ENCODE peak calls at places on chromosomes 4 and X, in nine cellular contexts. G is K562, U is neuronal stem cell, X is kidney, L is DND-41, S is endodermal cell, E is mesendoderm, Z is HepG2, B is PC-3. K is an unnamed sample.

GRCh38 chr4:1385373-1386340 is 20.6 kb downstream of the NKX1-1 start:
- DNase-seq in B (no peak), E (no peak), L (no peak), Z (no peak), U (no peak), G (no peak), X (peak), S (peak), K (no peak)

GRCh38 chrX:71870337-71871098 is 40.1 kb upstream of the NHSL2 start:
- DNase-seq in Z (peak), U (peak), S (peak), B (peak), L (peak), G (no peak), X (no peak), E (peak), K (no peak)

GRCh38 chr4:16437836-16438235 is 211.6 kb upstream of the TAPT1 start:
- DNase-seq in Z (no peak), X (no peak), U (no peak), E (peak), L (no peak), B (no peak), S (no peak), G (no peak), K (no peak)

GRCh38 chrX:71458866-71459265 is 74.0 kb upstream of the OGT start:
- DNase-seq in E (peak), B (no peak), G (no peak), U (no peak), L (no peak), S (no peak), Z (no peak), X (no peak), K (no peak)

GRCh38 chr4:26062221-26062620 is 148.2 kb downstream of the SMIM20 start:
- DNase-seq in G (no peak), X (no peak), B (no peak), L (no peak), E (no peak), U (no peak), S (no peak), Z (no peak), K (no peak)

GRCh38 chr4:113222431-113222979 is 173.1 kb downstream of the ANK2 start:
- DNase-seq in S (no peak), X (no peak), E (no peak), L (no peak), U (no peak), B (peak), Z (no peak), G (no peak), K (no peak)

GRCh38 chr4:89765966-89766365 is 71.0 kb downstream of the SNCA start:
- DNase-seq in G (no peak), U (no peak), B (no peak), E (no peak), Z (no peak), X (no peak), S (no peak), L (no peak), K (no peak)

GRCh38 chr4:111198426-111198825 is 575.5 kb upstream of the PITX2 start:
- DNase-seq in X (no peak), Z (no peak), G (no peak), L (no peak), U (no peak), S (no peak), E (no peak), B (no peak), K (no peak)

GRCh38 chr4:7075962-7076693 is 8.3 kb upstream of the GRPEL1 start:
- DNase-seq in X (no peak), B (no peak), L (no peak), Z (peak), E (peak), U (no peak), G (no peak), S (no peak), K (no peak)

GRCh38 chr4:528835-529234 is 29.8 kb downstream of the PIGG start:
- DNase-seq in B (no peak), X (no peak), U (no peak), S (peak), L (no peak), Z (no peak), G (no peak), E (no peak), K (no peak)

GRCh38 chr4:173413043-173413442 is 14.1 kb upstream of the SCRG1 start:
- DNase-seq in X (no peak), L (no peak), G (no peak), U (no peak), B (no peak), Z (no peak), E (no peak), S (no peak), K (peak)

GRCh38 chrX:103215037-103215767 is at the start of gene BEX4:
- DNase-seq in L (peak), X (peak), U (peak), G (peak), S (peak), Z (no peak), E (peak), B (peak), K (no peak)

GRCh38 chrX:29561417-29561816 is 653.9 kb upstream of the MAGEB2 start:
- DNase-seq in Z (no peak), X (no peak), E (no peak), S (no peak), L (no peak), U (no peak), B (no peak), G (no peak), K (no peak)

GRCh38 chr4:156182269-156182668 is 228.6 kb upstream of the CTSO start:
- DNase-seq in B (no peak), L (no peak), U (no peak), G (no peak), S (no peak), Z (no peak), X (no peak), E (no peak), K (no peak)

GRCh38 chrX:119488749-119489148 is 20.5 kb downstream of the SLC25A5 start:
- DNase-seq in G (peak), X (no peak), B (peak), U (no peak), Z (peak), L (peak), S (peak), E (peak), K (no peak)

GRCh38 chr4:138910201-138910913 is 105.2 kb upstream of the NOCT start:
- DNase-seq in Z (no peak), B (peak), S (no peak), G (no peak), E (no peak), X (no peak), L (no peak), U (no peak), K (no peak)

GRCh38 chr4:110196206-110196870 is 2.1 kb downstream of the ELOVL6 start:
- DNase-seq in G (peak), X (peak), S (peak), L (peak), Z (peak), U (peak), B (peak), E (peak), K (no peak)

GRCh38 chr4:71974681-71975080 is 57.1 kb upstream of the NPFFR2 start:
- DNase-seq in E (peak), X (no peak), U (no peak), G (no peak), S (no peak), L (no peak), Z (no peak), B (peak), K (no peak)

GRCh38 chr4:154073107-154073817 is 284.4 kb upstream of the SFRP2 start:
- DNase-seq in U (no peak), B (peak), X (no peak), G (no peak), Z (no peak), E (no peak), S (no peak), L (no peak), K (no peak)

GRCh38 chrX:18698762-18699650 is 8.4 kb upstream of the PPEF1 start:
- DNase-seq in Z (no peak), E (no peak), G (no peak), X (no peak), L (no peak), B (no peak), U (no peak), S (no peak), K (no peak)

GRCh38 chr4:169236901-169237626 is 33.7 kb downstream of the SH3RF1 start:
- DNase-seq in U (no peak), G (no peak), B (no peak), S (no peak), Z (no peak), E (no peak), L (no peak), X (no peak), K (no peak)

GRCh38 chr4:113701156-113701555 is 60.4 kb downstream of the CAMK2D start:
- DNase-seq in L (no peak), S (no peak), X (no peak), U (no peak), B (no peak), G (no peak), E (peak), Z (peak), K (no peak)

GRCh38 chr4:1293981-1294380 is 4.3 kb downstream of the MAEA start:
- DNase-seq in Z (no peak), L (no peak), U (no peak), X (peak), S (peak), G (no peak), E (no peak), B (no peak), K (no peak)

GRCh38 chrX:46178763-46179162 is 366.5 kb downstream of the ZNF674 start:
- DNase-seq in Z (no peak), G (no peak), S (no peak), L (peak), X (no peak), B (no peak), E (no peak), U (no peak), K (no peak)

GRCh38 chrX:37912797-37913196 is 65.4 kb upstream of the DYNLT3 start:
- DNase-seq in X (no peak), L (no peak), B (no peak), S (no peak), E (no peak), Z (no peak), U (no peak), G (no peak), K (no peak)

GRCh38 chr4:93201471-93201870 is 627.1 kb upstream of the ATOH1 start:
- DNase-seq in X (no peak), E (no peak), L (no peak), S (no peak), B (no peak), U (no peak), G (no peak), Z (no peak), K (no peak)

GRCh38 chr4:10096201-10096975 is 20.2 kb downstream of the WDR1 start:
- DNase-seq in S (no peak), U (no peak), G (peak), Z (no peak), E (no peak), L (peak), B (peak), X (peak), K (no peak)

GRCh38 chr4:24974252-24974580 is 56.5 kb downstream of the LGI2 start:
- DNase-seq in E (no peak), U (no peak), X (no peak), Z (no peak), B (no peak), L (no peak), G (no peak), S (no peak), K (no peak)

GRCh38 chrX:129648514-129649267 is 6.1 kb downstream of the APLN start:
- DNase-seq in S (no peak), X (no peak), E (no peak), U (no peak), G (no peak), B (no peak), L (no peak), Z (no peak), K (no peak)

GRCh38 chr4:147355849-147356248 is 125.0 kb upstream of the EDNRA start:
- DNase-seq in L (no peak), G (no peak), S (no peak), U (no peak), B (peak), X (no peak), Z (no peak), E (no peak), K (no peak)

GRCh38 chr4:87354168-87355102 is 31.8 kb upstream of the HSD17B13 start:
- DNase-seq in U (no peak), S (no peak), X (no peak), G (no peak), E (no peak), L (no peak), B (peak), Z (no peak), K (no peak)

DNA sequence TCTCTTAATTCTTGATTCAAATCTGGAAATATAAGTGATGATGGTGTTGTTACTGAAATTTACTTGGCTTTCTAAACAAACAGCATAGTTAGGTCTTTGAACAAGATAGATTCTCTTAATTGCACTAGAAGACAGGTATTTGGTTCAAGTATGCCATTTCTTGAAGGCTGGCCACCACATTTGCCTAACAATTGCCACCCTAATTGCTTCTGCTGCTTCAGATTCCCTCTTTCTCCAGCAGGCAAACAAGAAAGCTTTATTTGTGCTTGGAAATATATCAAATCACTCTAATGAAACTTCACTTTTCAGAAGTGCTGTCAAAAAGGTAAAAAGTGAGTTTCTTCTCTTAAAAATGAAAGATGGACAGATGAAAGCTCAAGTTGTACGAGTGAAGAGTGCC is 418.6 kb downstream of the INPP4B start:
- DNase-seq in U (no peak), X (no peak), L (no peak), Z (no peak), S (peak), G (no peak), B (no peak), E (peak), K (no peak)
- H3K4me3 ChIP-seq in U (no peak), X (no peak), L (no peak), Z (no peak), S (no peak), G (no peak), B (no peak), E (no peak), K (no peak)

GRCh38 chrX:7163146-7163677 is 15.3 kb upstream of the PUDP start:
- DNase-seq in Z (no peak), L (no peak), S (no peak), G (no peak), B (no peak), E (peak), U (no peak), X (no peak), K (no peak)

GRCh38 chrX:7156879-7157278 is 8.9 kb upstream of the PUDP start:
- DNase-seq in G (no peak), S (no peak), B (no peak), L (no peak), E (no peak), X (no peak), U (no peak), Z (no peak), K (no peak)

GRCh38 chrX:7158468-7158990 is 10.6 kb upstream of the PUDP start:
- DNase-seq in U (no peak), E (peak), B (no peak), S (peak), Z (no peak), L (no peak), X (no peak), G (no peak), K (no peak)

GRCh38 chrX:7155163-7155562 is 7.2 kb upstream of the PUDP start:
- DNase-seq in S (no peak), L (no peak), G (no peak), Z (no peak), B (no peak), E (no peak), U (no peak), X (no peak), K (no peak)

GRCh38 chrX:7159132-7159861 is 11.3 kb upstream of the PUDP start:
- DNase-seq in X (no peak), B (peak), U (no peak), G (no peak), Z (no peak), E (no peak), L (no peak), S (no peak), K (no peak)
- H3K27ac ChIP-seq in X (no peak), B (peak), U (no peak), G (no peak), Z (no peak), E (no peak), L (peak), S (no peak), K (no peak)

GRCh38 chr4:73267050-73267449 is 8.5 kb upstream of the ANKRD17 start:
- DNase-seq in S (no peak), G (no peak), Z (peak), U (no peak), X (no peak), L (no peak), B (no peak), E (no peak), K (no peak)
- H3K9ac ChIP-seq in S (no peak), G (no peak), Z (no peak), U (no peak), X (no peak), L (no peak), B (no peak), E (no peak), K (no peak)

DNA sequence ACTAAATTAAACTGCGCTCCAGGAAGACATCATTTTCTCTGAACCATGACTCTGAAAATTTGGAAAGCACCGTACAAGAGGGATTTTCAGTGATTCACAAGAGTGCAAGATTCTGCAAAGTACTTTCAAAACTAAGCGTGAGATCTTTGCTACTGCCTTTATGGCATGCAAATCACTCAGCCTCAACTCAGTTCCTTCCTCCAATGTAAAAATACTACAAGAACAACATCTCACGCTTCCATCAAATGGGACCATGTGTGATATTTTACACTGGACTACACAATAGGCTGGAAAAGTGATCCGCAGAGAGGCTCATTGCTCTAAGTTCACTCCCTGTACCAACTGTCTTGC is 682 bp upstream of the IL15 start:
- DNase-seq in G (no peak), S (no peak), Z (no peak), B (no peak), U (no peak), L (no peak), X (no peak), E (no peak), K (no peak)
- H3K4me3 ChIP-seq in G (no peak), S (no peak), Z (no peak), B (peak), U (no peak), L (peak), X (peak), E (no peak), K (no peak)

GRCh38 chr4:174919886-174920423 is 1.8 kb downstream of the ADAM29 start:
- DNase-seq in B (peak), X (no peak), L (no peak), E (no peak), U (no peak), G (no peak), Z (no peak), S (no peak), K (no peak)
- H3K27ac ChIP-seq in B (no peak), X (no peak), L (no peak), E (no peak), U (no peak), G (no peak), Z (no peak), S (no peak), K (no peak)

DNA sequence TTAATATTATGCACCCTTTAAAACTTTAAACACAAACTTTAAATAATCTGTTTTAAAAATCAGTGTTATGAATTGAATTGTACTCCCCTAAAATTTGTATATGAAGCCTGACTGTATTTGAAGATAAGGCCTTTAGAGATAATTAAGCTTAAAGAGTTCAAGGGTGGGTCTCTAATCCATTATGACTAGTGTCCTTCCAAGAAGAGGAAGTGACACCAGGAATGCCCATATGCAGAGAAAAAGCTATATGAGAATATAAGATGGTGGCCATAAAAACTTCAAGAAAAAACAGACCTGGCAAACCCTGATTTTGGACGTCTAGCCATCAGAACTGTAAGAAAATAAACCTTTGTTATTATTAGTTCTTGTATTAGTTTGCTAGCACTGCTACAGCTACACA is 29.0 kb downstream of the UGT2A2 start:
- DNase-seq in B (no peak), S (no peak), Z (no peak), E (no peak), G (no peak), U (no peak), X (no peak), L (no peak), K (no peak)
- H3K9ac ChIP-seq in B (no peak), S (no peak), Z (no peak), E (no peak), G (no peak), U (no peak), X (no peak), L (no peak), K (no peak)

DNA sequence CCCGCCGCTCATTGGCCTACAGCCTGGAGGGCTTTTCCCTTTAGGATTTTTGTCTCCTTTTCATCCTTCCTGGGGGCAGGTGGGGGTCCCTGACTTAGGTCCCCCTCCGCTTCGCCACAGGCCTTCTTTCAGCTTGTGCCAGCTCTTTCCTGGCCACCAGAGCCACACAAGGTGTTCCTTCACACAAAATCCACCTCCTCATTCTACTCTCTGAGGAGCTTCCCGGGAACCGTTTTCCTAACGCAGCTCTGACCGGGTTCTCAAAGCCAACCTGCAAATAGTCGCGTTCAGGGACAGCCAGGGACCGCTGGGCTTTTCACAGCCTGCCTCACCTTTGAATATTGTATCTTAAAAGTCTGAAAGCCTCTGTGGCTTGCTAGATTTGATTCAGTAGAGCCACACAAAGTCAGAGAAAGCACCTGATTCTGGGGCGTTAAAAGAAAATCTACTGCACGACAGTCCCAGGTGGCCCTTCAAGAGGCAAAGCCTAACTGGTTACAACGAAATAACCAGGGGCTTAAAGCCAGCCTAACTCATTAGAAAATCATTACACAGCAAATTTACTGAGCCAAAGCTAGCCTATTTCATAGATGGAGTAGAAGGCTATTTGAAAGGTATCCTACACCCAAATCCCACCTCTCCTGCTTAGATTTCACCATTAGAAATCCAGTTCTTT is 752 bp upstream of the GPC3 start:
- DNase-seq in S (no peak), E (no peak), X (no peak), U (no peak), B (no peak), Z (no peak), L (no peak), G (no peak), K (no peak)
- H3K4me3 ChIP-seq in S (peak), E (no peak), X (peak), U (peak), B (no peak), Z (peak), L (peak), G (no peak), K (peak)